ENCODE peak calls at places on chromosomes 4 and X, in nine cellular contexts. H is CD8-positive, alpha-beta memory T cell; F is stimulated activated CD4-positive, alpha-beta T cell treated with anti-CD3 and anti-CD28 coated beads, TNF-alpha, amount 100 ng/mL, for 48 hours; S is HAP-1; U is activated CD8-positive, alpha-beta T cell treated with anti-CD3 and anti-CD28 coated beads, Interleukin-2, amount 10 ng/mL, durations not matched to agents 7 days and 5 days; N is activated naive CD8-positive, alpha-beta T cell treated with anti-CD3 and anti-CD28 coated beads for 36 hours; B is NCI-H1930; C is OCI-M1; K is foreskin fibroblast. A is an unnamed sample.

GRCh38 chr4:48997962-48998361 is 11.9 kb downstream of the CWH43 start:
- DNase-seq in F (no peak), U (no peak), C (no peak), H (no peak), N (no peak), S (no peak), K (no peak), B (no peak), A (no peak)

GRCh38 chrX:81259714-81260395 is 58.0 kb downstream of the SH3BGRL start:
- DNase-seq in S (peak; percentile 14), C (peak; percentile 57), F (no peak), B (no peak), N (no peak), K (no peak), H (no peak), U (no peak), A (no peak)

GRCh38 chrX:53281321-53281822 is at the start of gene IQSEC2:
- DNase-seq in H (no peak), N (no peak), F (no peak), C (peak; percentile 85), B (no peak), U (no peak), K (peak; percentile 74), S (peak; percentile 93), A (peak; percentile 35)

GRCh38 chrX:6026980-6027379 is 201.7 kb downstream of the NLGN4X start:
- DNase-seq in B (no peak), N (no peak), S (peak; percentile 16), K (no peak), H (no peak), F (no peak), U (no peak), C (no peak), A (peak; percentile 9)

GRCh38 chr4:126265880-126266279 is 951.1 kb downstream of the FAT4 start:
- DNase-seq in K (peak; percentile 10), U (no peak), C (no peak), F (no peak), H (no peak), B (no peak), S (no peak), N (no peak), A (no peak)

GRCh38 chr4:112910109-112910736 is 139.2 kb upstream of the ANK2 start:
- DNase-seq in F (no peak), H (no peak), K (peak; percentile 42), U (no peak), B (no peak), C (peak; percentile 48), N (no peak), S (peak; percentile 59), A (peak; percentile 91)

GRCh38 chr4:47209833-47210232 is 178.5 kb downstream of the GABRB1 start:
- DNase-seq in F (no peak), N (no peak), B (no peak), K (peak; percentile 62), C (no peak), U (no peak), S (no peak), H (no peak), A (no peak)

GRCh38 chr4:680931-681645 is 6.7 kb downstream of the MYL5 start:
- DNase-seq in F (no peak), K (no peak), B (no peak), N (peak; percentile 79), H (peak; percentile 53), S (peak; percentile 82), C (peak; percentile 49), U (peak; percentile 81), A (no peak)

GRCh38 chrX:23742174-23742692 is 843 bp downstream of the ACOT9 start:
- DNase-seq in S (peak; percentile 70), C (peak; percentile 51), N (peak; percentile 14), F (peak; percentile 3), H (peak; percentile 5), K (peak; percentile 60), B (no peak), U (peak; percentile 23), A (no peak)

GRCh38 chr4:52942936-52943335 is 80.8 kb downstream of the RASL11B start:
- DNase-seq in F (no peak), N (no peak), U (no peak), C (no peak), K (no peak), B (no peak), H (no peak), S (no peak), A (no peak)

GRCh38 chr4:142893012-142893411 is 46.9 kb upstream of the INPP4B start:
- DNase-seq in N (no peak), C (no peak), H (no peak), F (no peak), K (no peak), B (no peak), U (no peak), S (no peak), A (no peak)

GRCh38 chr4:48141048-48141447 is 7.0 kb upstream of the TXK start:
- DNase-seq in U (no peak), B (no peak), K (no peak), S (no peak), C (peak; percentile 62), H (peak; percentile 43), F (no peak), N (no peak), A (peak; percentile 53)

GRCh38 chr4:28354874-28355273 is 1494.2 kb downstream of the STIM2 start:
- DNase-seq in U (no peak), N (no peak), B (no peak), C (no peak), F (no peak), K (no peak), H (no peak), S (no peak), A (peak; percentile 9)

GRCh38 chr4:65007841-65008439 is 598.7 kb upstream of the TECRL start:
- DNase-seq in K (no peak), N (no peak), C (peak; percentile 78), B (peak; percentile 19), U (no peak), S (peak; percentile 56), H (no peak), F (no peak), A (peak; percentile 47)

GRCh38 chr4:56099378-56099786 is 150.6 kb downstream of the CEP135 start:
- DNase-seq in N (no peak), S (no peak), H (no peak), U (no peak), K (no peak), F (no peak), C (no peak), B (no peak), A (peak; percentile 81)

GRCh38 chr4:2689825-2690700 is 66.1 kb downstream of the TNIP2 start:
- DNase-seq in U (peak; percentile 42), S (no peak), K (peak; percentile 12), F (no peak), C (no peak), H (peak; percentile 15), B (no peak), N (peak; percentile 43), A (no peak)

GRCh38 chr4:1603413-1604135 is 80.5 kb downstream of the FAM53A start:
- DNase-seq in K (no peak), U (no peak), B (no peak), S (no peak), C (no peak), N (no peak), F (no peak), H (no peak), A (no peak)

GRCh38 chrX:48695925-48696300 is 621 bp upstream of the SUV39H1 start:
- DNase-seq in B (no peak), C (no peak), U (no peak), S (peak; percentile 46), F (no peak), N (no peak), K (no peak), H (no peak), A (no peak)

GRCh38 chr4:186782302-186782701 is 58.6 kb upstream of the FAT1 start:
- DNase-seq in B (no peak), U (no peak), F (no peak), K (no peak), C (no peak), H (no peak), N (no peak), S (no peak), A (no peak)

GRCh38 chr4:21304061-21304541 is 603.8 kb downstream of the PACRGL start:
- DNase-seq in S (no peak), B (peak; percentile 22), C (no peak), F (no peak), K (no peak), N (no peak), H (no peak), U (no peak), A (no peak)

GRCh38 chrX:19613645-19614323 is 98.5 kb upstream of the MAP3K15 start:
- DNase-seq in B (no peak), U (no peak), F (no peak), H (no peak), C (no peak), S (no peak), K (no peak), N (no peak), A (no peak)

GRCh38 chr4:41396214-41396613 is 139.5 kb downstream of the UCHL1 start:
- DNase-seq in F (no peak), C (no peak), N (no peak), B (no peak), U (no peak), K (no peak), S (no peak), H (no peak), A (no peak)

GRCh38 chr4:17323619-17324400 is 188.1 kb downstream of the QDPR start:
- DNase-seq in K (no peak), C (no peak), U (no peak), H (no peak), N (no peak), F (no peak), B (no peak), S (no peak), A (no peak)

GRCh38 chr4:1512081-1512737 is 106.0 kb upstream of the NKX1-1 start:
- DNase-seq in S (no peak), C (no peak), H (no peak), K (no peak), N (no peak), U (no peak), B (no peak), F (no peak), A (no peak)

GRCh38 chr4:32689520-32689919 is 1969.4 kb downstream of the PCDH7 start:
- DNase-seq in U (no peak), H (no peak), N (no peak), F (no peak), K (no peak), B (no peak), C (no peak), S (no peak), A (no peak)

GRCh38 chr4:87193958-87194675 is 26.3 kb downstream of the KLHL8 start:
- DNase-seq in S (no peak), B (no peak), F (no peak), C (no peak), K (no peak), U (no peak), H (no peak), N (no peak), A (no peak)

GRCh38 chr4:87492617-87493016 is 36.6 kb downstream of the SPARCL1 start:
- DNase-seq in H (no peak), C (no peak), U (no peak), N (no peak), S (no peak), F (no peak), K (no peak), B (no peak), A (peak; percentile 20)

GRCh38 chrX:12971282-12972003 is 3.5 kb upstream of the TMSB4X start:
- DNase-seq in B (no peak), U (peak; percentile 63), N (peak; percentile 44), F (no peak), S (no peak), C (no peak), K (no peak), H (no peak), A (no peak)

GRCh38 chr4:168837922-168838321 is 172.1 kb downstream of the CBR4 start:
- DNase-seq in K (no peak), C (no peak), S (no peak), N (no peak), U (no peak), B (no peak), F (no peak), H (no peak), A (no peak)

GRCh38 chr4:25842229-25842840 is 20.5 kb downstream of the SEL1L3 start:
- DNase-seq in S (no peak), C (no peak), K (no peak), U (peak; percentile 74), B (no peak), F (no peak), N (no peak), H (peak; percentile 25), A (no peak)

GRCh38 chrX:1581132-1581531 is 10.3 kb upstream of the AKAP17A start:
- DNase-seq in B (no peak), K (no peak), S (peak; percentile 84), N (peak; percentile 70), H (peak; percentile 67), U (peak; percentile 91), F (peak; percentile 69), C (peak; percentile 82), A (no peak)